ENCODE peak calls at places on chromosomes 1 and 21, in four cellular contexts. O is NCI-H1092 treated with DMSO at 0.1 percent for 48 hours; M is activated naive CD8-positive, alpha-beta T cell treated with anti-CD3 and anti-CD28 coated beads, Interleukin-2, amount 50 U/mL, for 24 hours; N is amygdala. Y is an unnamed sample.

GRCh38 chr1:94245747-94246438 is 8.5 kb upstream of the ARHGAP29 start:
- DNase-seq in N (no peak), O (no peak), M (no peak), Y (no peak)

GRCh38 chr1:74681001-74681400 is 7.4 kb upstream of the ERICH3 start:
- DNase-seq in O (no peak), N (no peak), M (no peak), Y (no peak)

GRCh38 chr1:30063621-30064280 is 659.6 kb downstream of the MATN1 start:
- DNase-seq in N (no peak), O (no peak), M (no peak), Y (no peak)

GRCh38 chr1:78247079-78247478 is 201.3 kb downstream of the GIPC2 start:
- DNase-seq in N (no peak), M (no peak), O (no peak), Y (no peak)

GRCh38 chr1:153649137-153649866 is 9.2 kb upstream of the SNAPIN start:
- DNase-seq in M (no peak), O (peak; percentile 75), N (no peak), Y (no peak)

GRCh38 chr1:173175514-173176146 is 31.5 kb downstream of the TNFSF4 start:
- DNase-seq in O (no peak), M (no peak), N (no peak), Y (no peak)

GRCh38 chr21:38770660-38771059 is 35.1 kb upstream of the ETS2 start:
- DNase-seq in N (no peak), O (no peak), M (no peak), Y (no peak)

GRCh38 chr1:157400766-157401165 is 151.5 kb downstream of the FCRL5 start:
- DNase-seq in M (no peak), N (no peak), O (no peak), Y (no peak)

GRCh38 chr1:234551032-234551378 is 59.0 kb downstream of the IRF2BP2 start:
- DNase-seq in M (no peak), N (no peak), O (no peak), Y (no peak)

GRCh38 chr21:45378258-45378966 is 26.6 kb upstream of the COL18A1 start:
- DNase-seq in O (no peak), M (no peak), N (no peak), Y (no peak)

GRCh38 chr1:3031401-3032221 is 10.3 kb downstream of the ACTRT2 start:
- DNase-seq in M (no peak), O (no peak), N (no peak), Y (peak; percentile 38)

GRCh38 chr1:112803906-112804762 is 89.0 kb upstream of the PPM1J start:
- DNase-seq in O (peak; percentile 62), M (peak; percentile 64), N (peak; percentile 19), Y (peak; percentile 17)

GRCh38 chr1:226608699-226609505 is 60.3 kb downstream of the STUM start:
- DNase-seq in M (peak; percentile 73), N (no peak), O (peak; percentile 85), Y (no peak)

GRCh38 chr1:240031009-240031408 is 60.7 kb upstream of the FMN2 start:
- DNase-seq in N (no peak), M (no peak), O (no peak), Y (no peak)

GRCh38 chr1:61052393-61053280 is 29.7 kb upstream of the NFIA start:
- DNase-seq in O (no peak), M (no peak), N (no peak), Y (no peak)

GRCh38 chr1:1832820-1833219 is 54.5 kb upstream of the NADK start:
- DNase-seq in M (no peak), O (no peak), N (no peak), Y (no peak)

GRCh38 chr1:178706467-178706866 is 18.6 kb upstream of the RALGPS2 start:
- DNase-seq in O (no peak), M (no peak), N (no peak), Y (no peak)

GRCh38 chr21:27772816-27773215 is 805.9 kb upstream of the ADAMTS5 start:
- DNase-seq in M (no peak), O (no peak), N (no peak), Y (no peak)

GRCh38 chr1:86395771-86396502 is at the start of gene ODF2L:
- DNase-seq in M (peak; percentile 86), N (peak; percentile 86), O (peak; percentile 85), Y (peak; percentile 86)

GRCh38 chr1:163410073-163410522 is 88.3 kb downstream of the NUF2 start:
- DNase-seq in M (peak; percentile 33), N (no peak), O (peak; percentile 89), Y (peak; percentile 31)

GRCh38 chr1:150551049-150551783 is 2.0 kb downstream of the ADAMTSL4 start:
- DNase-seq in N (no peak), O (no peak), M (no peak), Y (no peak)

GRCh38 chr1:178345821-178346220 is 150.9 kb downstream of the CLEC20A start:
- DNase-seq in M (no peak), O (no peak), N (no peak), Y (no peak)

GRCh38 chr21:29656504-29657227 is 283.1 kb downstream of the GRIK1 start:
- DNase-seq in N (no peak), O (no peak), M (no peak), Y (no peak)

GRCh38 chr1:92211166-92211565 is 6.5 kb upstream of the C1orf146 start:
- DNase-seq in M (no peak), O (no peak), N (no peak), Y (no peak)

GRCh38 chr1:227192163-227192562 is 126.1 kb downstream of the CDC42BPA start:
- DNase-seq in O (no peak), N (no peak), M (peak; percentile 8), Y (no peak)

GRCh38 chr1:207822602-207823451 is 71.0 kb downstream of the CD46 start:
- DNase-seq in M (peak; percentile 64), O (peak; percentile 27), N (peak; percentile 87), Y (peak; percentile 97)

GRCh38 chr21:35438643-35439404 is 389.7 kb upstream of the RUNX1 start:
- DNase-seq in O (no peak), M (peak; percentile 9), N (no peak), Y (no peak)

GRCh38 chr1:109250454-109251276 is 1.3 kb downstream of the CELSR2 start:
- DNase-seq in M (no peak), O (no peak), N (no peak), Y (no peak)

GRCh38 chr1:192749349-192749748 is 59.5 kb upstream of the RGS2 start:
- DNase-seq in M (no peak), O (no peak), N (no peak), Y (no peak)

Y was measured in tibial nerve.